ENCODE peak calls at places on chromosomes 6 and 20, in five cellular contexts. C is EH, F is G401, M is DMS153, P is mesenteric fat pad. O is an unnamed sample.

GRCh38 chr6:39137235-39137634 is 22.2 kb upstream of the SAYSD1 start:
- DNase-seq in C (peak), F (no peak), M (no peak), P (no peak), O (no peak)

GRCh38 chr6:15620616-15621015 is 42.2 kb downstream of the DTNBP1 start:
- DNase-seq in C (no peak), F (peak), M (no peak), P (no peak), O (no peak)

GRCh38 chr20:55746723-55747122 is 258.6 kb downstream of the CBLN4 start:
- DNase-seq in C (no peak), F (no peak), M (no peak), P (no peak), O (no peak)

GRCh38 chr20:61185841-61186601 is 66.0 kb upstream of the CDH4 start:
- DNase-seq in C (peak), F (peak), M (no peak), P (no peak), O (no peak)

GRCh38 chr6:43268348-43268685 is 25.0 kb downstream of the TTBK1 start:
- DNase-seq in C (no peak), F (peak), M (no peak), P (no peak), O (no peak)

GRCh38 chr20:63233924-63234323 is 1.8 kb upstream of the BIRC7 start:
- DNase-seq in C (no peak), F (no peak), M (no peak), P (no peak), O (no peak)

GRCh38 chr6:23505021-23505420 is 621.0 kb upstream of the NRSN1 start:
- DNase-seq in C (peak), F (no peak), M (no peak), P (no peak), O (no peak)

GRCh38 chr6:14074723-14075503 is 42.7 kb upstream of the CD83 start:
- DNase-seq in C (peak), F (no peak), M (no peak), P (no peak), O (no peak)

GRCh38 chr20:44683263-44684046 is 31.7 kb upstream of the CCN5 start:
- DNase-seq in C (peak), F (peak), M (peak), P (no peak), O (no peak)

GRCh38 chr20:21048841-21049273 is 57.3 kb downstream of the LINC00237 start:
- DNase-seq in C (peak), F (peak), M (peak), P (no peak), O (no peak)

GRCh38 chr6:143213977-143214376 is 153.3 kb downstream of the AIG1 start:
- DNase-seq in C (peak), F (no peak), M (no peak), P (no peak), O (no peak)

GRCh38 chr6:143260857-143261256 is 189.6 kb downstream of the ADAT2 start:
- DNase-seq in C (peak), F (no peak), M (no peak), P (no peak), O (no peak)

GRCh38 chr20:37305079-37305478 is 15.6 kb downstream of the MANBAL start:
- DNase-seq in C (no peak), F (no peak), M (no peak), P (no peak), O (no peak)

O was measured in coronary artery.